ENCODE peak calls at places on chromosomes 12 and 14, in nine cellular contexts. O is H9, D is GM23338, K is IMR-90, T is neural progenitor cell, W is OCI-LY7, X is SK-N-SH, Y is K562, M is HCT116. F is an unnamed sample.

GRCh38 chr12:78914859-78915331 is 50.3 kb downstream of the SYT1 start:
- DNase-seq in O (peak), D (peak), K (no peak), T (no peak), W (no peak), X (no peak), Y (no peak), M (peak), F (peak)

GRCh38 chr14:70642313-70643235 is 858 bp downstream of the TTC9 start:
- DNase-seq in O (no peak), D (peak), K (no peak), T (peak), W (peak), X (peak), Y (no peak), M (no peak), F (no peak)

GRCh38 chr12:113249546-113249945 is 28.3 kb downstream of the TPCN1 start:
- DNase-seq in O (no peak), D (no peak), K (no peak), T (no peak), W (no peak), X (no peak), Y (no peak), M (no peak), F (no peak)

GRCh38 chr14:50920482-50921225 is 23.6 kb downstream of the PYGL start:
- DNase-seq in O (no peak), D (peak), K (peak), T (peak), W (no peak), X (no peak), Y (no peak), M (no peak), F (peak)

GRCh38 chr14:95609398-95609990 is 74.6 kb downstream of the GLRX5 start:
- DNase-seq in O (peak), D (peak), K (peak), T (peak), W (peak), X (peak), Y (peak), M (peak), F (peak)

GRCh38 chr14:32606297-32606696 is 277.2 kb downstream of the AKAP6 start:
- DNase-seq in O (no peak), D (no peak), K (no peak), T (no peak), W (no peak), X (no peak), Y (no peak), M (no peak), F (peak)

GRCh38 chr14:65639216-65639615 is 226.7 kb downstream of the FUT8 start:
- DNase-seq in O (no peak), D (no peak), K (peak), T (no peak), W (no peak), X (no peak), Y (no peak), M (no peak), F (peak)

GRCh38 chr12:14714437-14714836 is 18.0 kb upstream of the GUCY2C start:
- DNase-seq in O (peak), D (peak), K (no peak), T (no peak), W (no peak), X (no peak), Y (no peak), M (no peak), F (no peak)

GRCh38 chr12:5073838-5074237 is 30.2 kb downstream of the KCNA5 start:
- DNase-seq in O (peak), D (peak), K (peak), T (peak), W (peak), X (peak), Y (no peak), M (peak), F (no peak)

GRCh38 chr12:84697141-84697540 is 215.5 kb downstream of the SLC6A15 start:
- DNase-seq in O (no peak), D (no peak), K (no peak), T (no peak), W (no peak), X (no peak), Y (no peak), M (no peak), F (no peak)

GRCh38 chr14:39946796-39947195 is 514.6 kb upstream of the FBXO33 start:
- DNase-seq in O (no peak), D (peak), K (no peak), T (no peak), W (no peak), X (no peak), Y (no peak), M (no peak), F (peak)

GRCh38 chr14:71481215-71481614 is 451.0 kb upstream of the RGS6 start:
- DNase-seq in O (no peak), D (no peak), K (no peak), T (no peak), W (no peak), X (no peak), Y (no peak), M (no peak), F (no peak)

GRCh38 chr14:61528591-61529021 is 166.7 kb upstream of the HIF1A start:
- DNase-seq in O (no peak), D (no peak), K (peak), T (no peak), W (no peak), X (no peak), Y (no peak), M (no peak), F (peak)

GRCh38 chr12:28941248-28941647 is 207.8 kb upstream of the FAR2 start:
- DNase-seq in O (no peak), D (no peak), K (peak), T (no peak), W (no peak), X (no peak), Y (no peak), M (no peak), F (peak)

GRCh38 chr12:68871899-68872298 is 61.1 kb downstream of the CPM start:
- DNase-seq in O (no peak), D (peak), K (peak), T (peak), W (peak), X (no peak), Y (no peak), M (peak), F (peak)

GRCh38 chr12:121893901-121894540 is 5.4 kb downstream of the PSMD9 start:
- DNase-seq in O (peak), D (peak), K (peak), T (no peak), W (peak), X (no peak), Y (no peak), M (no peak), F (peak)

GRCh38 chr12:12474931-12475485 is 87.7 kb downstream of the DUSP16 start:
- DNase-seq in O (no peak), D (no peak), K (peak), T (no peak), W (no peak), X (no peak), Y (peak), M (no peak), F (no peak)

GRCh38 chr14:29462772-29463171 is 464.9 kb downstream of the PRKD1 start:
- DNase-seq in O (no peak), D (no peak), K (no peak), T (no peak), W (no peak), X (no peak), Y (no peak), M (no peak), F (no peak)

GRCh38 chr12:104521731-104522130 is 65.0 kb downstream of the CHST11 start:
- DNase-seq in O (no peak), D (no peak), K (peak), T (no peak), W (no peak), X (peak), Y (no peak), M (no peak), F (peak)

GRCh38 chr12:57983150-57983857 is 41.9 kb downstream of the ATP23 start:
- DNase-seq in O (no peak), D (peak), K (peak), T (peak), W (peak), X (peak), Y (peak), M (peak), F (peak)

GRCh38 chr14:92122351-92122677 is 545 bp downstream of the CPSF2 start:
- DNase-seq in O (no peak), D (peak), K (peak), T (peak), W (peak), X (no peak), Y (no peak), M (no peak), F (peak)

GRCh38 chr12:212799-213526 is 994 bp downstream of the SLC6A12 start:
- DNase-seq in O (no peak), D (no peak), K (peak), T (no peak), W (no peak), X (peak), Y (no peak), M (no peak), F (no peak)

GRCh38 chr14:105664691-105665090 is 138.3 kb downstream of the TMEM121 start:
- DNase-seq in O (no peak), D (no peak), K (no peak), T (no peak), W (no peak), X (no peak), Y (no peak), M (no peak), F (no peak)

GRCh38 chr12:100450726-100451125 is 22.9 kb upstream of the NR1H4 start:
- DNase-seq in O (no peak), D (no peak), K (no peak), T (no peak), W (no peak), X (no peak), Y (no peak), M (no peak), F (no peak)

GRCh38 chr12:100460702-100461101 is 13.0 kb upstream of the NR1H4 start:
- DNase-seq in O (no peak), D (peak), K (no peak), T (peak), W (no peak), X (no peak), Y (no peak), M (no peak), F (no peak)

GRCh38 chr12:100453953-100454352 is 19.7 kb upstream of the NR1H4 start:
- DNase-seq in O (no peak), D (no peak), K (no peak), T (no peak), W (no peak), X (no peak), Y (no peak), M (no peak), F (no peak)

GRCh38 chr12:100458191-100458590 is 15.5 kb upstream of the NR1H4 start:
- DNase-seq in O (no peak), D (no peak), K (no peak), T (no peak), W (no peak), X (no peak), Y (no peak), M (no peak), F (no peak)

DNA sequence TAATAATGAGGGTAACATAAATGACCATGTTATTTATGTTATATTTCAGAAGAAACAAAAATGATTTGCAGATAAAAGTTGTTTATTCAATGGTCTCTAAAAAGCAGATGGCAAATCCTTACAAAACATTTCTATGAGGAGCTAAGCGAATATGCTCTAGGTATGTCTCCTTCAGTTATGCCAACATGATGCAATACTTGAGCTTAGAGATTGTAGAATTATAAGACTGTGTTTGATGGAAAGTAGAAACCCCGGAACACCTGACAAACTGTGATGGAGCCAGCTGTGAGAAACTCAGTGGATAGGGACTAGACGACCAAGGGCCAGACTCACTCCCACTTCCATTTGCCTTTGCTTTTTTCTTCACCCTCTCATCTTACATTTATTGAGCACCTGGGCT is 17.8 kb upstream of the NR1H4 start:
- DNase-seq in O (no peak), D (no peak), K (no peak), T (no peak), W (no peak), X (no peak), Y (no peak), M (no peak), F (no peak)
- TF ChIP-seq CTCF in O (no peak), D (no peak), K (no peak), T (no peak), W (no peak), X (no peak), Y (no peak), M (no peak), F (no peak)

GRCh38 chr14:99773496-99774203 is 19.6 kb upstream of the EML1 start:
- DNase-seq in O (no peak), D (peak), K (no peak), T (peak), W (no peak), X (peak), Y (no peak), M (no peak), F (no peak)
- H3K4me2 ChIP-seq in O (peak), D (peak), K (no peak), T (peak), W (no peak), X (no peak), Y (no peak), M (no peak), F (peak)

GRCh38 chr12:3405821-3406220 is 85.2 kb upstream of the PRMT8 start:
- DNase-seq in O (no peak), D (no peak), K (no peak), T (no peak), W (peak), X (no peak), Y (no peak), M (no peak), F (no peak)

GRCh38 chr12:3409662-3410061 is 81.3 kb upstream of the PRMT8 start:
- DNase-seq in O (no peak), D (no peak), K (no peak), T (no peak), W (no peak), X (no peak), Y (no peak), M (no peak), F (no peak)

DNA sequence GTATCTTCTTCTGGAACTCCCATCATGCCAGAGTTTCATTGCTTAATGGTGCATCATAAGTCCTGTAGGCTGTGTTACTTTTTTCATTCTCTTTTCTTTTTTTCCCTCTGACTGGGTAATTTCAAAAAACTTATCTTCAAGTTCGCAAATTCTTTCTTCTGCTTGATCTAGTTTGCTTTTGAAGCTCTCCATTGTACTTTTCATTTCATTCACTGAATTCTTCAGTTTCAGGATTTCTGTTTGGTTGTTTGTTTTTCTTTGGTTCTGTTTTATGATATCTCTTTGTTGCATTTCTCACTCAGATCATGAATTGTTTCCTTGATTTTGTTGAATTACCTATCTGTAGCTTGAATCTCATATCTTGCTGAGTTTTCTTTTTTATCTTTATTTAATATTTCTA is 83.3 kb upstream of the PRMT8 start:
- DNase-seq in O (no peak), D (no peak), K (no peak), T (no peak), W (no peak), X (no peak), Y (no peak), M (no peak), F (no peak)
- TF ChIP-seq CTCF in O (no peak), D (no peak), K (no peak), T (no peak), W (no peak), X (no peak), Y (no peak), M (no peak), F (no peak)

GRCh38 chr14:101813833-101814232 is 52.3 kb downstream of the PPP2R5C start:
- DNase-seq in O (no peak), D (no peak), K (no peak), T (no peak), W (peak), X (no peak), Y (no peak), M (no peak), F (no peak)
- H3K4me2 ChIP-seq in O (no peak), D (no peak), K (no peak), T (no peak), W (peak), X (no peak), Y (no peak), M (no peak), F (peak)

DNA sequence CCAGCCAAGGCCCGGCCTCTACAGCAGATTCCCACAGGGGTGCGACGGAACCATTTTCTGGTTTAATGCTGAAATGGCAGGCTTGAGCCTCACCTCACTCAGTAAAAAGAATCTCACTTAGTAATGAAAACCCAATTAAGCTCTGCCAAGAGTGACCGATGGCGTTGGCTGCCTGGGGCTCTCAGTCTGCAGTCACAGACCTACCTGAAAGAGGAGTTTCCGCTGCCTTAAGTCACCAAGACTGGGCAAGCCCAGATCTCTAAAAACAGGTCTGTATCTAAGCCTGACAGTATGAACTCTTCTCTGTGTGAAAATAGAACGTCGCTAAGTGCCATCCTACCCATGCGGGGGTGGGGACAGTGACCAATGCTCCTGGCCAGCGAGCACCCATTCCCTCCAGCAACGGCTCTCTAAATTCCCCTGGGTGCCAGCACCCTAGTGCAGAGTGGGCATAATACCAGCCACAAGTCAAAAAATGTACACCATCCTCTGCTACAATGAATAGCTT is 107.3 kb downstream of the FOXN3 start:
- DNase-seq in O (no peak), D (no peak), K (no peak), T (no peak), W (peak), X (no peak), Y (no peak), M (no peak), F (no peak)
- TF ChIP-seq CTCF in O (no peak), D (no peak), K (no peak), T (no peak), W (no peak), X (no peak), Y (no peak), M (no peak), F (no peak)

DNA sequence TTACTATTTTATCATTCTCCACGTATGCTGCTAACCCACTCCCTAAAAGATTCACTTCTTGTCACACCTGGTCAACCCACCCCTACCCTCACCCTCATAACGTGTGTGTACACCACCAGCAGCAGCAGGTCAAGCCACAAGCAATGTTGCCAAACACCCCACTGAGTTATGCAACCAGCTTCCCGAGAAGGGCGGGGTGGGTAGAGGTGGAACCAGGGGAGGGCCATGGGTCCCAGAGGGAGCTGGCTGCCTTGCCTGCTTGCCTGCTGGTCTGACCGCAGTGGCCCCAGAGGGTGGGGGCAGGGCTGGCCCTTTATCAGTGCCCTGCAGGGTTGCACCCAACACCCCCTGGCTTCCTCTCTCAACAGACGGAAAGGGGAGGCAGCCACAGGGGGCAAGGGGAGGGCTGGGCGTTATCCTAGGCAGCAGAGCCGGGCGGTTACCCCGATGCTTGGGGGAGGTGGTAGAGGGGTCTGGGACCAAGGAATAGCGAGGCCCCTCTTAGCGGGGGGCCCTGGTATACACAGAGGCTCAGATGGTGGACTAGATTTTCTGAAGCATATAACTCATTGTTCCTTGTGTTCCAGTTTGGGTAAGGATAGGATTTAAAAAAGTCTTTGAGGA is 3.5 kb upstream of the NFE2 start:
- DNase-seq in O (peak), D (peak), K (no peak), T (no peak), W (peak), X (no peak), Y (peak), M (no peak), F (peak)
- H3K4me2 ChIP-seq in O (no peak), D (peak), K (peak), T (peak), W (no peak), X (no peak), Y (peak), M (peak), F (no peak)

DNA sequence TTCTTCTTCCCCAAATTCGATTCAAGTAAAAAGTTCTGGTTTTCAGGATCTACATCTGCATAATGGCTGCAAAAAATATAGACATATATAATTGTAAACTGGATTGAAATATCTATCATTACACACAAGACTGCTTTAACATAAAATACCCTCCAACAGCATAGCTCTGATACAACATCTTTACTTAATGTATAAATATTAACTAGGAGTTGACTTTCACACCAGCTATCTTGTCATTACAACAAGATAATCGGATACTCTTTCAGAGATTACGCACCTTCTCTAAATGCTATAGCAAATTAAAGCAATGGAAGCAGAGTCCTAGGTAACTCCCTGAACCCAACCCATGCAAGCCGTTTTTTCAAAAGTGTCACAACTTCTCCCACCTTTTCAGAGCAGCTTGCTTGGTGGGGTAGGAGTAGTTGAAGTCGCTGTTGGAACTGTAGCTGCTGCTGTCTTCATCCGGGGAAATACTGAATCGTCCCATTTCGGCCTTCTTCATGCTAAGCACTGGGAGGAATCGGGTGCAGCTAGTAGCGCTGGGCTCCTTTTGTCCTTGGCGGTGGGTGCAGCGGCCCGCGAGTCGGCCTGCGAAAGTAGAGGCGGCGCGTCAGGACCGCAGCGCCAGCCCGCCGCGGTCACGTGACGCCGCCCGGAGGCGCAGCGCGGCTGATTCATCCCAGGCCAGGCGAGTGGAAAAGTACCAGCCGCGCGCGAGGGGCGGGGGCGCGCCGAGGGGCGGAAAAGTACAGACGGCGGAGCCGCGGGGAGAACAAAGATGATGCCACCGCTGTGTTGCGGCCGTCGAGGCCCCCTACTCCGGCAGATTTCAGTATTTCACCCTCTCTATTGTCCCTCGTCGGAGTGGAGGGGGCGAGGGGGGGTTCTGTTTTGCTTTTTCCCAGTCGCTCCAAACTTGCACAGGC is 1.5 kb downstream of the SLC38A2 start:
- DNase-seq in O (peak), D (peak), K (peak), T (peak), W (peak), X (peak), Y (peak), M (no peak), F (peak)
- TF ChIP-seq CTCF in O (no peak), D (peak), K (peak), T (peak), W (no peak), X (no peak), Y (peak), M (no peak), F (no peak)